ENCODE peak calls at places on chromosomes 2 and 18, in eight cellular contexts. One of them, this sample, is unnamed.

GRCh38 chr2:120312861-120313694 is 32.9 kb upstream of the INHBB start:
- DNase-seq in GM23338: peak
- DNase-seq in AG04449: no peak
- DNase-seq in bronchial epithelial cell: peak
- DNase-seq in fibroblast of mammary gland: peak
- DNase-seq in MCF 10A: peak
- DNase-seq in CD8-positive, alpha-beta T cell: peak
- DNase-seq in NB4: peak
- DNase-seq in this sample: peak

GRCh38 chr2:130346741-130347066 is 4.0 kb downstream of the IMP4 start:
- DNase-seq in GM23338: no peak
- DNase-seq in AG04449: no peak
- DNase-seq in bronchial epithelial cell: no peak
- DNase-seq in fibroblast of mammary gland: no peak
- DNase-seq in MCF 10A: no peak
- DNase-seq in CD8-positive, alpha-beta T cell: no peak
- DNase-seq in NB4: no peak
- DNase-seq in this sample: no peak

GRCh38 chr2:85648619-85649018 is 19.4 kb downstream of the SFTPB start:
- DNase-seq in GM23338: peak
- DNase-seq in AG04449: no peak
- DNase-seq in bronchial epithelial cell: no peak
- DNase-seq in fibroblast of mammary gland: peak
- DNase-seq in MCF 10A: peak
- DNase-seq in CD8-positive, alpha-beta T cell: no peak
- DNase-seq in NB4: peak
- DNase-seq in this sample: no peak

GRCh38 chr2:111946294-111947114 is 48.1 kb downstream of the MERTK start:
- DNase-seq in GM23338: peak
- DNase-seq in AG04449: peak
- DNase-seq in bronchial epithelial cell: peak
- DNase-seq in fibroblast of mammary gland: peak
- DNase-seq in MCF 10A: peak
- DNase-seq in CD8-positive, alpha-beta T cell: no peak
- DNase-seq in NB4: peak
- DNase-seq in this sample: no peak

GRCh38 chr18:35696307-35696706 is 114.8 kb downstream of the GALNT1 start:
- DNase-seq in GM23338: no peak
- DNase-seq in AG04449: no peak
- DNase-seq in bronchial epithelial cell: no peak
- DNase-seq in fibroblast of mammary gland: no peak
- DNase-seq in MCF 10A: no peak
- DNase-seq in CD8-positive, alpha-beta T cell: no peak
- DNase-seq in NB4: no peak
- DNase-seq in this sample: no peak

GRCh38 chr18:29003194-29003593 is 826.3 kb upstream of the CDH2 start:
- DNase-seq in GM23338: no peak
- DNase-seq in AG04449: no peak
- DNase-seq in bronchial epithelial cell: peak
- DNase-seq in fibroblast of mammary gland: no peak
- DNase-seq in MCF 10A: no peak
- DNase-seq in CD8-positive, alpha-beta T cell: no peak
- DNase-seq in NB4: peak
- DNase-seq in this sample: no peak

GRCh38 chr18:63177822-63178525 is 141.6 kb downstream of the BCL2 start:
- DNase-seq in GM23338: no peak
- DNase-seq in AG04449: no peak
- DNase-seq in bronchial epithelial cell: no peak
- DNase-seq in fibroblast of mammary gland: peak
- DNase-seq in MCF 10A: no peak
- DNase-seq in CD8-positive, alpha-beta T cell: no peak
- DNase-seq in NB4: peak
- DNase-seq in this sample: no peak

GRCh38 chr2:174878537-174879147 is 114.4 kb upstream of the CHRNA1 start:
- DNase-seq in GM23338: no peak
- DNase-seq in AG04449: no peak
- DNase-seq in bronchial epithelial cell: peak
- DNase-seq in fibroblast of mammary gland: peak
- DNase-seq in MCF 10A: peak
- DNase-seq in CD8-positive, alpha-beta T cell: no peak
- DNase-seq in NB4: no peak
- DNase-seq in this sample: no peak

GRCh38 chr2:132547089-132547687 is 122.8 kb downstream of the LYPD1 start:
- DNase-seq in GM23338: peak
- DNase-seq in AG04449: peak
- DNase-seq in bronchial epithelial cell: peak
- DNase-seq in fibroblast of mammary gland: peak
- DNase-seq in MCF 10A: peak
- DNase-seq in CD8-positive, alpha-beta T cell: no peak
- DNase-seq in NB4: peak
- DNase-seq in this sample: peak

GRCh38 chr2:239238839-239239606 is 161.8 kb downstream of the HDAC4 start:
- DNase-seq in GM23338: no peak
- DNase-seq in AG04449: no peak
- DNase-seq in bronchial epithelial cell: no peak
- DNase-seq in fibroblast of mammary gland: no peak
- DNase-seq in MCF 10A: no peak
- DNase-seq in CD8-positive, alpha-beta T cell: no peak
- DNase-seq in NB4: no peak
- DNase-seq in this sample: no peak
- TF ChIP-seq CTCF in GM23338: no peak
- TF ChIP-seq CTCF in AG04449: no peak
- TF ChIP-seq CTCF in bronchial epithelial cell: no peak
- TF ChIP-seq CTCF in fibroblast of mammary gland: no peak
- TF ChIP-seq CTCF in MCF 10A: no peak
- TF ChIP-seq CTCF in CD8-positive, alpha-beta T cell: no peak
- TF ChIP-seq CTCF in NB4: no peak
- TF ChIP-seq CTCF in this sample: no peak

DNA sequence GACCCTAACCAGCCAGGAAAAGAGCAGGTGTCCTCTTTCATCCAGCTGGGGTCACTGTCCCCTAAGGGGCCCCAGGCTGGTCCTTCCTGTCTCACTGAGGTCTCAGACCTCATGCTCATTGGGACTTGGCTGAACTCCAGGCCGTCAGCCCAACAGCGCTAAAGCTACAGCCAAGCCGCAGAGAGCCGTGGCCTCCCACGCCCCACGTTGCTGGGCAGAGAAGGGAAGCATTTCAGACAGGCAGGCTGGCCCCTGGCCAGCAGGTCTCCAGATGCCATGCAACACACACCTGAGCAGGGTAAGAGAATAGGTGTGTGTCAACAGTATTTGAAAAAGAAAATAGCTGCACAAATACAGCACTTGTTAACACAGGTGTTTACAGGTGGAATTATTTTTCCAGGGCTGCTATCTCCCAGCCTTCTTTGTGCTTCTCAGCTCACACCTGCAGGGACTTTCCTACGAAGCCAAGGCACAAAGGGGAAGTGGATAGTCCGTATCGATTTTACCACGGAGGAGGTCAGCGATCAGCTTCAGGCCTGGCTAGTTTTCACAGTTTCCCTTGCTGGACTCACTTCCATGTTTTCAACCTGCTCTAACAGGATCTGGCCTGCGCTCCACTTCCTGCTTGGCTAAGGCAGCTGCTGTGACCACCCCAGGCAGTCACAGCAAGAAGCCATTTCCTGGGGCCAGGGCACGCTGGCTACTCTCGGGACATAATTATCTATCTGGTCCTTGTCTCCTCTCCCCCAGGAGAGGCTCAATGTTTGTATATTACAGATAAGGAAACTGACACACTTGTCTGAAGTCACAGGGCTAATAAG is 156.1 kb upstream of the ID2 start:
- DNase-seq in GM23338: peak
- DNase-seq in AG04449: no peak
- DNase-seq in bronchial epithelial cell: peak
- DNase-seq in fibroblast of mammary gland: peak
- DNase-seq in MCF 10A: peak
- DNase-seq in CD8-positive, alpha-beta T cell: no peak
- DNase-seq in NB4: peak
- DNase-seq in this sample: peak
- TF ChIP-seq CTCF in GM23338: peak
- TF ChIP-seq CTCF in AG04449: no peak
- TF ChIP-seq CTCF in bronchial epithelial cell: peak
- TF ChIP-seq CTCF in fibroblast of mammary gland: no peak
- TF ChIP-seq CTCF in MCF 10A: no peak
- TF ChIP-seq CTCF in CD8-positive, alpha-beta T cell: no peak
- TF ChIP-seq CTCF in NB4: no peak
- TF ChIP-seq CTCF in this sample: no peak

DNA sequence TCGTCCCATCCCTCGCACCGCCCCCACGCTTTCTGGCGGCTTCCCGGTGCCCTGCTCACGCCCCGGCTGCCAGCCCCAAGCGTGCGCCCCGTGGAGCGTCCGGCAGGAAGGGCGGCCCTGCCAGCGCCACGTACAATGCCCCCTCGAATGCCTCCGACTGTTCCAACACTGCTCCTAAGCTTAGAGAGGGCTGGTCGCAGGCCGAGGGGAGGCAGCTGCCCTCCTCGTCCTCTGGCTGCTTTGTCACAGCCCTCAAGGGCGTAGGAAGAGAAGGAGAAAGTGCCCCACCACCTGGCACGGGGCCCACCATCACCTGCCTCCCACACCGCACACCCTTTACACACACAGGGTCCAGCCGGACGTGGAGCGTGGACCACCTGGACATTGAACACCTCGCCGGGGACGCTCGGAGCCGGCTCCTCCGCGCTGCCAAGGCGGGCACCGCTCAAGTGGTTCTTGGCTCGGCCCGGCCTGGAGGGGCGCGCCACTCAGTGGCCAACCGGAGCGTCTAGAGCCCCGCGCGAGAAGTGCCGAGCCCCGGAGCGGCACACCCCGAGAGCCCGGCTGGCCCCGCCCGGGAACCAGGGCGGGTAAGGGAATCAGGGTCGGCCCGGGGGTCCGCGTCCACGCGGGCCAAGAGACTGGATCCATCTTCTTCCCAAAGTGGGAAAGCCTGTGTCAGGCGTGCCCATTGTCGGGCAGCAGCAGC is 830 bp downstream of the DNER start:
- DNase-seq in GM23338: peak
- DNase-seq in AG04449: no peak
- DNase-seq in bronchial epithelial cell: no peak
- DNase-seq in fibroblast of mammary gland: no peak
- DNase-seq in MCF 10A: peak
- DNase-seq in CD8-positive, alpha-beta T cell: no peak
- DNase-seq in NB4: no peak
- DNase-seq in this sample: peak
- TF ChIP-seq CTCF in GM23338: peak
- TF ChIP-seq CTCF in AG04449: no peak
- TF ChIP-seq CTCF in bronchial epithelial cell: no peak
- TF ChIP-seq CTCF in fibroblast of mammary gland: no peak
- TF ChIP-seq CTCF in MCF 10A: no peak
- TF ChIP-seq CTCF in CD8-positive, alpha-beta T cell: no peak
- TF ChIP-seq CTCF in NB4: no peak
- TF ChIP-seq CTCF in this sample: no peak

DNA sequence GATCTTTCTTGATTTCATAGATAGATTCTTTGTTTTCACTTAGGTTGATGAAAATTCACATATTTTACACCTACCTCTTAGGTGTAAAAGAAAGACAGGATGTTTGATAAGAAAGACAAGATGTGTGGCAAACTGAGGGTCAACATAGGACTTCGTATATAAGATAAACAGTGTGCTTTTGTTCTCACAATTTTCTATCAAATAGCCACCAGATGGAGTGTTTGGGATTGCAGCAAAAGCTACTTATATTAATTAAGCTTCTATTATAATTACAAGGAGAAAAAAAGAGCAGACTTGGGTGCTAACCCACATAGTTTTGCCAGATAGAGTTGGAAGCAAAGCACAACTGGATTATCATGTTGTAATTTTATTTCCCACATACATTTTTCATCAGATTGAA is 232.9 kb downstream of the CDH7 start:
- DNase-seq in GM23338: peak
- DNase-seq in AG04449: no peak
- DNase-seq in bronchial epithelial cell: peak
- DNase-seq in fibroblast of mammary gland: no peak
- DNase-seq in MCF 10A: no peak
- DNase-seq in CD8-positive, alpha-beta T cell: no peak
- DNase-seq in NB4: peak
- DNase-seq in this sample: no peak
- TF ChIP-seq CTCF in GM23338: peak
- TF ChIP-seq CTCF in AG04449: no peak
- TF ChIP-seq CTCF in bronchial epithelial cell: peak
- TF ChIP-seq CTCF in fibroblast of mammary gland: no peak
- TF ChIP-seq CTCF in MCF 10A: no peak
- TF ChIP-seq CTCF in CD8-positive, alpha-beta T cell: no peak
- TF ChIP-seq CTCF in NB4: no peak
- TF ChIP-seq CTCF in this sample: no peak

DNA sequence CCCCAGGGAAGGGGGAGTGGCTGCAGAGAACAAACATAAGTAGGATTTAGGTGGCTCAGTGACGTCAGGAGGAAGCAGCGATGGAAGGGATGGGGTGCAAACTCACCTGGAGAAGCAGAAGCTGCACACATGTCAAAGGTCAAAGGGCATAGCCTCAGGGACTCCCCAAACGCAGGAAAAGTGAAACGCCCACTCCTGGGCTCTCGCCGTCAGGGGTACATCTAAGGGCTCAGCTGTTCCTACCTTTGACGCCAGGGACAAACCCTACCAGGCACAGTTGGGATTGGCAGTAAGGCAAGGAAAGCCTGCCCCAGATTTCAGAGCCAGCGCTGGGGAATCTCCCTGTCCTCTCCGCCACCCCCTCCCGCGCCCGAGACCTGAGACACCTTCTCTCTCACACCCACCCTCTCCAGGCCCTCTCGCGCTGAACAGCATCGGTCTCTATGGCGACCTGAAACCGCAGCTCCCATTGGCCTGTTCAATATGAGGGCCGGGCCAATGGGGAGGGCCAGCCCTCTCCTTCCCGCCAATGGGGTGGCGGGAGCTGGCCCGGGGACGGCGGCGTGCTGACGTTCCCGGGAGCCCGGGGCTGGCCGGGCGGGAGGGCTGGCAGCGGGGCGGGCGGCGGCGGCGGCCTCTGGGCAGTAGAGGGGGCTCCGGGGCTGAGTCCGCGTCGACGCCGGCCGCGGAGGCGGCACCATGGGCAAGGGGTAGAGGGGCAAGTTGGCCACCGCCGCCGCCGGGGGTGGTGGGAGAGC is at the start of the genes CCDC148 and PKP4:
- DNase-seq in GM23338: peak
- DNase-seq in AG04449: peak
- DNase-seq in bronchial epithelial cell: peak
- DNase-seq in fibroblast of mammary gland: peak
- DNase-seq in MCF 10A: peak
- DNase-seq in CD8-positive, alpha-beta T cell: peak
- DNase-seq in NB4: peak
- DNase-seq in this sample: peak
- TF ChIP-seq CTCF in GM23338: peak
- TF ChIP-seq CTCF in AG04449: peak
- TF ChIP-seq CTCF in bronchial epithelial cell: peak
- TF ChIP-seq CTCF in fibroblast of mammary gland: peak
- TF ChIP-seq CTCF in MCF 10A: no peak
- TF ChIP-seq CTCF in CD8-positive, alpha-beta T cell: no peak
- TF ChIP-seq CTCF in NB4: no peak
- TF ChIP-seq CTCF in this sample: no peak